ENCODE peak calls at places on chromosomes 6 and 20, in ten cellular contexts. R is AG09319, H is NCI-H2171 treated with DMSO at 0.1 percent for 48 hours, N is esophagus squamous epithelium, I is SHP77, S is GM13977, V is putamen, J is kidney epithelial cell, Z is fibroblast of the aortic adventitia, C is uterus. A is an unnamed sample.

GRCh38 chr20:62622178-62622876 is 20.0 kb upstream of the SLCO4A1 start:
- DNase-seq in R (no peak), H (no peak), N (no peak), I (no peak), S (no peak), V (no peak), J (no peak), Z (no peak), C (no peak), A (no peak)

GRCh38 chr6:154937306-154938244 is 57.5 kb upstream of the TIAM2 start:
- DNase-seq in R (no peak), H (no peak), N (no peak), I (no peak), S (no peak), V (no peak), J (no peak), Z (peak), C (no peak), A (peak)

GRCh38 chr6:148293181-148293995 is 49.2 kb upstream of the SASH1 start:
- DNase-seq in R (no peak), H (peak), N (no peak), I (peak), S (no peak), V (no peak), J (no peak), Z (no peak), C (peak), A (no peak)

GRCh38 chr20:38242848-38243449 is 17.6 kb downstream of the KIAA1755 start:
- DNase-seq in R (no peak), H (peak), N (no peak), I (no peak), S (no peak), V (no peak), J (no peak), Z (no peak), C (no peak), A (no peak)

GRCh38 chr6:101626264-101626663 is 232.8 kb downstream of the GRIK2 start:
- DNase-seq in R (no peak), H (peak), N (no peak), I (peak), S (no peak), V (no peak), J (no peak), Z (no peak), C (no peak), A (no peak)

GRCh38 chr20:49690899-49691620 is 22.6 kb downstream of the B4GALT5 start:
- DNase-seq in R (no peak), H (no peak), N (no peak), I (no peak), S (no peak), V (no peak), J (no peak), Z (peak), C (no peak), A (no peak)

GRCh38 chr6:3037578-3038365 is 30.5 kb upstream of the RIPK1 start:
- DNase-seq in R (no peak), H (peak), N (no peak), I (no peak), S (no peak), V (no peak), J (no peak), Z (no peak), C (no peak), A (no peak)

GRCh38 chr6:129774697-129775447 is 64.9 kb upstream of the ARHGAP18 start:
- DNase-seq in R (peak), H (peak), N (no peak), I (peak), S (peak), V (peak), J (peak), Z (peak), C (peak), A (peak)

GRCh38 chr20:32231847-32232246 is 24.2 kb downstream of the POFUT1 start:
- DNase-seq in R (no peak), H (no peak), N (no peak), I (no peak), S (peak), V (peak), J (no peak), Z (no peak), C (no peak), A (no peak)

GRCh38 chr6:4853349-4853748 is 77.1 kb downstream of the CDYL start:
- DNase-seq in R (no peak), H (peak), N (no peak), I (no peak), S (no peak), V (no peak), J (no peak), Z (no peak), C (no peak), A (no peak)

GRCh38 chr6:6256881-6257280 is 63.6 kb downstream of the F13A1 start:
- DNase-seq in R (no peak), H (no peak), N (no peak), I (no peak), S (no peak), V (no peak), J (no peak), Z (no peak), C (no peak), A (no peak)

GRCh38 chr20:53693265-53693871 is 99.7 kb upstream of the ZNF217 start:
- DNase-seq in R (no peak), H (no peak), N (no peak), I (no peak), S (no peak), V (no peak), J (no peak), Z (no peak), C (no peak), A (no peak)

GRCh38 chr6:27280064-27280539 is 32.0 kb downstream of the POM121L2 start:
- DNase-seq in R (no peak), H (peak), N (no peak), I (peak), S (peak), V (no peak), J (no peak), Z (peak), C (no peak), A (peak)

GRCh38 chr6:2155206-2155605 is 90.2 kb downstream of the GMDS start:
- DNase-seq in R (no peak), H (no peak), N (no peak), I (no peak), S (no peak), V (no peak), J (no peak), Z (no peak), C (no peak), A (no peak)

GRCh38 chr6:127266892-127267741 is 453 bp downstream of the RNF146 start:
- DNase-seq in R (peak), H (peak), N (peak), I (peak), S (peak), V (no peak), J (no peak), Z (peak), C (peak), A (peak)

GRCh38 chr6:33977606-33978438 is 168.1 kb downstream of the GRM4 start:
- DNase-seq in R (no peak), H (peak), N (no peak), I (no peak), S (no peak), V (no peak), J (no peak), Z (no peak), C (no peak), A (no peak)

GRCh38 chr20:54219751-54220426 is 12.0 kb downstream of the PFDN4 start:
- DNase-seq in R (no peak), H (peak), N (no peak), I (peak), S (no peak), V (no peak), J (no peak), Z (peak), C (no peak), A (peak)

GRCh38 chr20:6395695-6396094 is 272.9 kb upstream of the FERMT1 start:
- DNase-seq in R (no peak), H (no peak), N (no peak), I (peak), S (no peak), V (no peak), J (peak), Z (no peak), C (no peak), A (no peak)

GRCh38 chr6:3919849-3920248 is 70.7 kb downstream of the FAM50B start:
- DNase-seq in R (no peak), H (no peak), N (no peak), I (no peak), S (no peak), V (no peak), J (no peak), Z (no peak), C (no peak), A (no peak)

GRCh38 chr6:10569392-10570127 is 48.4 kb downstream of the GCNT2 start:
- DNase-seq in R (no peak), H (no peak), N (no peak), I (no peak), S (no peak), V (no peak), J (no peak), Z (peak), C (no peak), A (no peak)

GRCh38 chr6:24313477-24314141 is 44.2 kb downstream of the DCDC2 start:
- DNase-seq in R (no peak), H (no peak), N (no peak), I (no peak), S (no peak), V (no peak), J (peak), Z (peak), C (no peak), A (peak)

A was measured in adipocyte.